ENCODE peak calls at places on chromosomes 12 and 14, in nine cellular contexts. Q, N, I, S, H, U, G, O and K are unnamed samples.
A peak's percentile ranks its signal among the peaks of the same experiment; 100 is the strongest.

GRCh38 chr14:54348001-54348611 is 48.7 kb upstream of the CDKN3 start:
- DNase-seq in N (peak; percentile 45), H (no peak), S (no peak), U (peak; percentile 51), I (no peak), O (peak; percentile 58), Q (peak; percentile 50), G (no peak), K (peak; percentile 9)

GRCh38 chr12:95571369-95571768 is 20.1 kb upstream of the USP44 start:
- DNase-seq in S (no peak), O (no peak), N (no peak), I (no peak), H (no peak), G (no peak), Q (no peak), U (no peak), K (no peak)

GRCh38 chr12:54279632-54280400 is at the start of gene CBX5:
- DNase-seq in S (peak; percentile 100), N (peak; percentile 100), U (peak; percentile 100), O (peak; percentile 100), G (peak; percentile 100), I (peak; percentile 100), H (peak; percentile 100), Q (peak; percentile 99), K (peak; percentile 86)

GRCh38 chr12:26158078-26158764 is 33.4 kb upstream of the BHLHE41 start:
- DNase-seq in U (peak; percentile 19), Q (no peak), O (no peak), S (no peak), N (no peak), G (no peak), H (no peak), I (no peak), K (no peak)

GRCh38 chr14:103507751-103508150 is 14.9 kb downstream of the CKB start:
- DNase-seq in G (no peak), N (no peak), O (peak; percentile 3), Q (no peak), S (no peak), I (no peak), H (peak; percentile 15), U (no peak), K (no peak)

GRCh38 chr12:121033625-121034349 is 5.3 kb downstream of the OASL start:
- DNase-seq in I (no peak), G (peak; percentile 75), O (no peak), U (peak; percentile 60), N (peak; percentile 40), H (no peak), Q (peak; percentile 97), S (no peak), K (no peak)

GRCh38 chr14:95285566-95285965 is 34.1 kb downstream of the CLMN start:
- DNase-seq in N (no peak), U (no peak), G (no peak), H (no peak), I (no peak), O (no peak), Q (no peak), S (no peak), K (no peak)

GRCh38 chr14:32933943-32934890 is 4.5 kb upstream of the NPAS3 start:
- DNase-seq in Q (no peak), S (no peak), I (peak; percentile 78), O (peak; percentile 57), H (peak; percentile 70), N (no peak), G (no peak), U (no peak), K (no peak)

GRCh38 chr14:105168496-105168978 is at the start of gene JAG2:
- DNase-seq in N (no peak), G (peak; percentile 46), Q (no peak), U (peak; percentile 79), O (peak; percentile 50), I (peak; percentile 74), S (no peak), H (no peak), K (no peak)

GRCh38 chr12:13097526-13097925 is 5.9 kb downstream of the GSG1 start:
- DNase-seq in U (no peak), I (no peak), Q (no peak), O (no peak), N (no peak), S (no peak), G (no peak), H (no peak), K (no peak)

GRCh38 chr14:56417173-56417572 is 162.4 kb upstream of the TMEM260 start:
- DNase-seq in Q (no peak), S (no peak), O (no peak), U (no peak), H (no peak), G (no peak), N (no peak), I (no peak), K (no peak)

GRCh38 chr12:56188786-56189335 is 422 bp downstream of the SMARCC2 start:
- DNase-seq in Q (no peak), U (no peak), S (no peak), G (no peak), H (peak; percentile 72), O (peak; percentile 24), I (no peak), N (no peak), K (no peak)

GRCh38 chr12:46920503-46920902 is 94.7 kb upstream of the SLC38A4 start:
- DNase-seq in S (no peak), G (no peak), O (no peak), Q (no peak), H (no peak), U (no peak), N (no peak), I (no peak), K (no peak)

GRCh38 chr12:130463259-130463658 is 125.6 kb downstream of the PIWIL1 start:
- DNase-seq in S (no peak), U (no peak), N (no peak), O (no peak), H (no peak), I (no peak), Q (no peak), G (no peak), K (no peak)

GRCh38 chr12:2094597-2094996 is 41.8 kb downstream of the CACNA1C start:
- DNase-seq in I (peak; percentile 29), S (no peak), O (peak; percentile 67), U (no peak), Q (no peak), H (no peak), N (peak; percentile 20), G (no peak), K (no peak)

GRCh38 chr14:95039259-95039992 is 117.9 kb downstream of the DICER1 start:
- DNase-seq in Q (no peak), G (peak; percentile 14), O (no peak), N (no peak), S (no peak), I (peak; percentile 38), H (peak; percentile 50), U (no peak), K (no peak)

GRCh38 chr14:89086060-89086382 is 261.6 kb downstream of the TTC8 start:
- DNase-seq in S (no peak), O (no peak), U (no peak), G (no peak), I (no peak), Q (no peak), H (no peak), N (no peak), K (no peak)

GRCh38 chr14:87002831-87003230 is 990.2 kb downstream of the GALC start:
- DNase-seq in S (no peak), I (no peak), Q (peak; percentile 1), N (peak; percentile 43), O (no peak), U (no peak), G (no peak), H (no peak), K (no peak)

GRCh38 chr14:104870368-104871144 is 5.5 kb downstream of the CEP170B start:
- DNase-seq in H (peak; percentile 61), O (no peak), S (no peak), I (no peak), G (peak; percentile 50), N (no peak), Q (no peak), U (no peak), K (no peak)

GRCh38 chr14:91041450-91041849 is 19.0 kb downstream of the RPS6KA5 start:
- DNase-seq in I (no peak), O (no peak), Q (no peak), S (no peak), G (no peak), U (no peak), H (no peak), N (no peak), K (no peak)

GRCh38 chr12:125330645-125331341 is 265.6 kb downstream of the AACS start:
- DNase-seq in S (no peak), U (peak; percentile 44), G (peak; percentile 53), N (no peak), O (peak; percentile 93), I (peak; percentile 97), H (peak; percentile 73), Q (peak; percentile 47), K (peak; percentile 79)

GRCh38 chr12:43208221-43208620 is 343.8 kb downstream of the ADAMTS20 start:
- DNase-seq in Q (no peak), S (no peak), H (no peak), I (no peak), N (no peak), O (no peak), U (no peak), G (no peak), K (no peak)

GRCh38 chr12:93954160-93955112 is 193.9 kb upstream of the PLXNC1 start:
- DNase-seq in S (no peak), H (peak; percentile 82), G (no peak), U (peak; percentile 88), I (no peak), O (peak; percentile 64), Q (no peak), N (peak; percentile 30), K (no peak)

GRCh38 chr14:65927871-65928270 is 515.3 kb downstream of the FUT8 start:
- DNase-seq in I (no peak), N (no peak), G (peak; percentile 91), H (no peak), Q (peak; percentile 9), O (no peak), S (no peak), U (no peak), K (no peak)